ENCODE peak calls at places on chromosomes 11 and 22, in four cellular contexts. One of them, this sample, is unnamed.

GRCh38 chr11:24386551-24387404 is 110.1 kb upstream of the LUZP2 start:
- DNase-seq in stomach: no peak
- DNase-seq in transverse colon: no peak
- DNase-seq in suprapubic skin: no peak
- DNase-seq in this sample: no peak

GRCh38 chr11:12868315-12869073 is 140.6 kb upstream of the RASSF10 start:
- DNase-seq in stomach: no peak
- DNase-seq in transverse colon: no peak
- DNase-seq in suprapubic skin: no peak
- DNase-seq in this sample: no peak

GRCh38 chr22:46738961-46739870 is 1.2 kb upstream of the CERK start:
- DNase-seq in stomach: peak
- DNase-seq in transverse colon: peak
- DNase-seq in suprapubic skin: no peak
- DNase-seq in this sample: peak

GRCh38 chr11:106076421-106076922 is 675 bp downstream of the KBTBD3 start:
- DNase-seq in stomach: no peak
- DNase-seq in transverse colon: peak
- DNase-seq in suprapubic skin: no peak
- DNase-seq in this sample: peak

GRCh38 chr11:28981331-28981865 is 873.2 kb downstream of the METTL15 start:
- DNase-seq in stomach: no peak
- DNase-seq in transverse colon: no peak
- DNase-seq in suprapubic skin: no peak
- DNase-seq in this sample: no peak

GRCh38 chr11:64894070-64894811 is 15.8 kb upstream of the EHD1 start:
- DNase-seq in stomach: peak
- DNase-seq in transverse colon: peak
- DNase-seq in suprapubic skin: peak
- DNase-seq in this sample: peak

GRCh38 chr11:15275141-15275540 is 160.4 kb downstream of the INSC start:
- DNase-seq in stomach: no peak
- DNase-seq in transverse colon: no peak
- DNase-seq in suprapubic skin: no peak
- DNase-seq in this sample: no peak

GRCh38 chr11:94049351-94049750 is 28.2 kb downstream of the HEPHL1 start:
- DNase-seq in stomach: no peak
- DNase-seq in transverse colon: no peak
- DNase-seq in suprapubic skin: no peak
- DNase-seq in this sample: no peak

GRCh38 chr11:44753965-44754645 is 27.3 kb downstream of the TSPAN18 start:
- DNase-seq in stomach: no peak
- DNase-seq in transverse colon: no peak
- DNase-seq in suprapubic skin: no peak
- DNase-seq in this sample: no peak

GRCh38 chr11:45252134-45252856 is 33.8 kb downstream of the SYT13 start:
- DNase-seq in stomach: peak
- DNase-seq in transverse colon: peak
- DNase-seq in suprapubic skin: no peak
- DNase-seq in this sample: peak

GRCh38 chr11:29634248-29634647 is 382.6 kb downstream of the KCNA4 start:
- DNase-seq in stomach: no peak
- DNase-seq in transverse colon: no peak
- DNase-seq in suprapubic skin: no peak
- DNase-seq in this sample: no peak

GRCh38 chr11:116375221-116375620 is 397.6 kb downstream of the BUD13 start:
- DNase-seq in stomach: no peak
- DNase-seq in transverse colon: no peak
- DNase-seq in suprapubic skin: no peak
- DNase-seq in this sample: no peak

GRCh38 chr11:2093575-2094353 is 45.4 kb downstream of the IGF2 start:
- DNase-seq in stomach: peak
- DNase-seq in transverse colon: no peak
- DNase-seq in suprapubic skin: peak
- DNase-seq in this sample: no peak

GRCh38 chr22:40714514-40714966 is 35.3 kb downstream of the MCHR1 start:
- DNase-seq in stomach: no peak
- DNase-seq in transverse colon: no peak
- DNase-seq in suprapubic skin: no peak
- DNase-seq in this sample: no peak

GRCh38 chr11:46649180-46649738 is 31.9 kb downstream of the ATG13 start:
- DNase-seq in stomach: no peak
- DNase-seq in transverse colon: peak
- DNase-seq in suprapubic skin: no peak
- DNase-seq in this sample: no peak

GRCh38 chr11:10317776-10318526 is 13.1 kb downstream of the ADM start:
- DNase-seq in stomach: no peak
- DNase-seq in transverse colon: no peak
- DNase-seq in suprapubic skin: no peak
- DNase-seq in this sample: no peak

GRCh38 chr11:890794-891600 is 19.6 kb downstream of the CHID1 start:
- DNase-seq in stomach: no peak
- DNase-seq in transverse colon: no peak
- DNase-seq in suprapubic skin: no peak
- DNase-seq in this sample: no peak

GRCh38 chr11:126640186-126640585 is 284.7 kb downstream of the ST3GAL4 start:
- DNase-seq in stomach: no peak
- DNase-seq in transverse colon: no peak
- DNase-seq in suprapubic skin: no peak
- DNase-seq in this sample: no peak

GRCh38 chr11:118913411-118914125 is 12.2 kb downstream of the BCL9L start:
- DNase-seq in stomach: no peak
- DNase-seq in transverse colon: no peak
- DNase-seq in suprapubic skin: no peak
- DNase-seq in this sample: peak

GRCh38 chr22:32331236-32331917 is 26.3 kb upstream of the RFPL3 start:
- DNase-seq in stomach: peak
- DNase-seq in transverse colon: no peak
- DNase-seq in suprapubic skin: no peak
- DNase-seq in this sample: no peak

GRCh38 chr22:47835726-47836125 is 1073.3 kb downstream of the TBC1D22A start:
- DNase-seq in stomach: no peak
- DNase-seq in transverse colon: no peak
- DNase-seq in suprapubic skin: no peak
- DNase-seq in this sample: no peak

GRCh38 chr22:41768420-41768819 is 32.1 kb upstream of the CCDC134 start:
- DNase-seq in stomach: no peak
- DNase-seq in transverse colon: no peak
- DNase-seq in suprapubic skin: no peak
- DNase-seq in this sample: no peak

GRCh38 chr11:117313103-117313502 is 3.0 kb downstream of the BACE1 start:
- DNase-seq in stomach: no peak
- DNase-seq in transverse colon: no peak
- DNase-seq in suprapubic skin: no peak
- DNase-seq in this sample: no peak

GRCh38 chr11:114525682-114526081 is 34.0 kb downstream of the NXPE1 start:
- DNase-seq in stomach: no peak
- DNase-seq in transverse colon: no peak
- DNase-seq in suprapubic skin: no peak
- DNase-seq in this sample: no peak

GRCh38 chr22:41779889-41780505 is 20.5 kb upstream of the CCDC134 start:
- DNase-seq in stomach: no peak
- DNase-seq in transverse colon: no peak
- DNase-seq in suprapubic skin: no peak
- DNase-seq in this sample: no peak

GRCh38 chr11:2212411-2213251 is 41.0 kb upstream of the TH start:
- DNase-seq in stomach: peak
- DNase-seq in transverse colon: no peak
- DNase-seq in suprapubic skin: peak
- DNase-seq in this sample: peak

GRCh38 chr11:73566977-73567755 is 30.7 kb downstream of the FAM168A start:
- DNase-seq in stomach: no peak
- DNase-seq in transverse colon: no peak
- DNase-seq in suprapubic skin: no peak
- DNase-seq in this sample: no peak

GRCh38 chr11:66471142-66471541 is 4.4 kb downstream of the PELI3 start:
- DNase-seq in stomach: no peak
- DNase-seq in transverse colon: no peak
- DNase-seq in suprapubic skin: no peak
- DNase-seq in this sample: no peak
- TF ChIP-seq EP300 in stomach: no peak
- TF ChIP-seq EP300 in transverse colon: no peak
- TF ChIP-seq EP300 in suprapubic skin: no peak
- TF ChIP-seq EP300 in this sample: no peak

GRCh38 chr22:49368976-49369725 is 458.5 kb downstream of the BRD1 start:
- DNase-seq in stomach: peak
- DNase-seq in transverse colon: no peak
- DNase-seq in suprapubic skin: peak
- DNase-seq in this sample: no peak
- TF ChIP-seq POLR2A in stomach: no peak
- TF ChIP-seq POLR2A in transverse colon: no peak
- TF ChIP-seq POLR2A in suprapubic skin: no peak
- TF ChIP-seq POLR2A in this sample: no peak

GRCh38 chr22:29269731-29270474 is 1.8 kb downstream of the EWSR1 start:
- DNase-seq in stomach: no peak
- DNase-seq in transverse colon: no peak
- DNase-seq in suprapubic skin: no peak
- DNase-seq in this sample: no peak
- TF ChIP-seq EP300 in stomach: no peak
- TF ChIP-seq EP300 in transverse colon: no peak
- TF ChIP-seq EP300 in suprapubic skin: no peak
- TF ChIP-seq EP300 in this sample: no peak

DNA sequence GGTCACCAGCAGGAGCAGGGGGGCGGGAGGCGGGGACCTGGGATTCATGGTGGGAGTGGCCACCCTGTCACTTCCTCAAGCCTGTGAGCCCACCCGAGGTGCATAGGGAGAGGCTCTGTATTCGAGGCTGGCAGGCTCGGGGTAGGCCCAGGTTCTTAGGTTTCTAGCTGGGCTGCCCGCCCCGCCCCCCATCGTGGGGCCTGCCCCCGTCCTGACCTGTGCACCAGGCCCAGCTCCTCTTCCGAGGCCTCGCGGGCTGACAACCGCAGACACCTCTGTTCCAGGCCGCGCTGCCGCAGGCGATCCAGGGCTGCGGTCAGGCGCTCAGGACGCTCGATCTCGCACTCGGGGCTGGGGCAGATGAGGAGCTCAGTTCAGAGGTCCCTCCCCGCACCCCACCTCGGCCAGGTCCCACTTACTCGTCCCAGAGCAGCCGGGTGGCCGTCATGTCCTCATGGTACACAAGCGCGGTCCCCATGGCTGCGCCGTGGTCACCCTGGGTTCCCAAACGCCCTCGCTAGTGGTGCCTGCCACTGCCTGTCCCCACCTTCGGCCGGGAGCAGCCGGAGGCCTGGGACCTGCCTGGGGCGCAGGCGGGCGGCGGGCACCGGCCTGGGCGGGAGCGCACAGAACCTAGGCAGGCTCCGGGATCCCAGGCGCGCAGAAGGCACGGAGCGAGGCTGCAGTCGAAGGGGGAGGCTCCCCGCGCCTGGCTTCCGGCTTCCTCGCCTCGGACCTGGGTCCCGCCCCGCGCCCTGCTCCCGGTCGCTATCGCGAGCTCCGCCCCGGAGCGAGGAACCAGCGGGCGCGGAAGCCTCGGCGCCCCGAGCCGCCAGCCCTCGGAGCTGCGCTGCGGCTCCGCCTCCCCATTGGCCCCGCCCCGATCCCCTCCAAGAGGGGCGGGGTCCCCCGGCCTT is at the start of gene HDAC10:
- DNase-seq in stomach: peak
- DNase-seq in transverse colon: peak
- DNase-seq in suprapubic skin: no peak
- DNase-seq in this sample: peak
- TF ChIP-seq POLR2A in stomach: no peak
- TF ChIP-seq POLR2A in transverse colon: peak
- TF ChIP-seq POLR2A in suprapubic skin: no peak
- TF ChIP-seq POLR2A in this sample: no peak

DNA sequence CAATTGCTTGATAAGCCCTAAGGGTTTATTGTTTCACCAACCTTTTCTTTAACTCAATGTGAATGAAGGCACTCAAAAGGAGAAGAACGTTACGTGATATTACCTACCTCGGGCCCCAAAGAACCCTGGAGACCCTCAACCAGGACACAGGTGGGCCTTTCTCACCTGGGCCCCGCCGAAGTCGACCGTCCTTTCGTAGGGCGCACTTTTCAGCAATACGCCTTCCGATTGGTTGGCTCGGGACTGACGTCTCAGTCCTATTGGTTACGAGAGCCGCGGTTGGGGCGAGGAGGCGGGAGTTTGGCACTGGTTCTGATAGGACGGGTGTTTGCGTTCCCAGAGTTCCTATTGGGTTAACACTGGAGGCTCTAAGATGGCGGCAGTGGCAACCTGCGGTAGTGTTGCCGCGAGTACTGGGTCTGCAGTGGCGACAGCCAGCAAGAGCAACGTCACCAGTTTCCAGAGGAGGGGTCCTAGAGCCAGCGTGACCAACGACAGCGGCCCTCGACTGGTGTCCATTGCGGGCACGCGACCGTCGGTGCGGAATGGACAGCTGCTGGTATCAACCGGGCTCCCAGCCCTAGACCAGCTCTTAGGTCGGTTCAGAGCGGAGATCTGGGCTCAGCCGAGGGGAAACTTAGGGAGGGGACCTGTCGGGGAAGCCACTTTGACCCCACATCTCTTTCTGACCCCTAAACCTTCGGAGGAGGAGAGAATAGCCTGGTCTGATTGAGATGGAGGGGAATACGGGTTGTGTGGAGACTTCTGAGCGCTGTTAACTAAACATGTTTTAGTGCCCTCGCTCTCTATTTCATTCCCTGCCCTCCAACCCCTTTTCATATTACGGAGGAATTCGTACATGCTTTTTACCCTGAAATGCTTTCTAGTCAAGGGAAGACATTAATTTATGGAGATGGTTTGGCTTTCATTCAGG is at the start of the genes ELP4 and IMMP1L:
- DNase-seq in stomach: peak
- DNase-seq in transverse colon: peak
- DNase-seq in suprapubic skin: peak
- DNase-seq in this sample: peak
- TF ChIP-seq EP300 in stomach: no peak
- TF ChIP-seq EP300 in transverse colon: no peak
- TF ChIP-seq EP300 in suprapubic skin: no peak
- TF ChIP-seq EP300 in this sample: no peak

DNA sequence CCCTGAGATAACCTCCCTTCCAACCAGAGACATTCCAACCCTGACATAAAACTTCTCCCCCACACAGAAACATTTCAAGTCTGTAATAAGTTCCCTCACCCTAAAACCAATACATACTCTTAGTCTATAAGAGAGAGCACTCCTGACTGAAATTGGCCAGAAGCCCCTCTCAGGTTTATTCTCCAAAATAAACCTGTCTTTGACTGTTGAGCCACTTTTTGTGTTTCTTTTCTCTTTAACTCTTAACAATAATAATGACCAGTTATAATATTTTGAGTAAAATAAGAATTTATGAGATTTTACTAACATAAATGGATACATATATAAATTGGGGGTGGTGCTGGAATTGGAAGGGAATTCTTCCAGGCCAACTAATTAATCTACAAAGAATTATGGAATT is 93.6 kb downstream of the GRM5 start:
- DNase-seq in stomach: no peak
- DNase-seq in transverse colon: no peak
- DNase-seq in suprapubic skin: no peak
- DNase-seq in this sample: no peak
- TF ChIP-seq POLR2A in stomach: no peak
- TF ChIP-seq POLR2A in transverse colon: no peak
- TF ChIP-seq POLR2A in suprapubic skin: no peak
- TF ChIP-seq POLR2A in this sample: no peak